ENCODE peak calls at places on chromosomes 12 and 14, in nine cellular contexts. One of them, this sample, is unnamed.

GRCh38 chr12:126480396-126480795 is 1415.2 kb downstream of the AACS start:
- DNase-seq in psoas muscle: no peak
- DNase-seq in stomach: no peak
- DNase-seq in transverse colon: no peak
- DNase-seq in right lobe of liver: no peak
- DNase-seq in HCT116: no peak
- DNase-seq in testis: no peak
- DNase-seq in Peyer's patch: no peak
- DNase-seq in kidney: no peak
- DNase-seq in this sample: no peak

GRCh38 chr12:76033116-76034001 is 1.8 kb upstream of the PHLDA1 start:
- DNase-seq in psoas muscle: no peak
- DNase-seq in stomach: no peak
- DNase-seq in transverse colon: no peak
- DNase-seq in right lobe of liver: no peak
- DNase-seq in HCT116: no peak
- DNase-seq in testis: no peak
- DNase-seq in Peyer's patch: no peak
- DNase-seq in kidney: no peak
- DNase-seq in this sample: no peak

GRCh38 chr12:115623764-115624334 is 653.6 kb downstream of the MED13L start:
- DNase-seq in psoas muscle: peak; percentile 67
- DNase-seq in stomach: no peak
- DNase-seq in transverse colon: no peak
- DNase-seq in right lobe of liver: no peak
- DNase-seq in HCT116: no peak
- DNase-seq in testis: no peak
- DNase-seq in Peyer's patch: no peak
- DNase-seq in kidney: peak; percentile 90
- DNase-seq in this sample: no peak

GRCh38 chr12:123748171-123748570 is 13.9 kb upstream of the DNAH10 start:
- DNase-seq in psoas muscle: no peak
- DNase-seq in stomach: no peak
- DNase-seq in transverse colon: no peak
- DNase-seq in right lobe of liver: no peak
- DNase-seq in HCT116: no peak
- DNase-seq in testis: no peak
- DNase-seq in Peyer's patch: no peak
- DNase-seq in kidney: no peak
- DNase-seq in this sample: no peak

GRCh38 chr12:79452906-79453305 is 237.9 kb downstream of the PAWR start:
- DNase-seq in psoas muscle: no peak
- DNase-seq in stomach: no peak
- DNase-seq in transverse colon: no peak
- DNase-seq in right lobe of liver: no peak
- DNase-seq in HCT116: no peak
- DNase-seq in testis: no peak
- DNase-seq in Peyer's patch: no peak
- DNase-seq in kidney: no peak
- DNase-seq in this sample: no peak

GRCh38 chr14:95876769-95877490 is at the start of gene TUNAR:
- DNase-seq in psoas muscle: no peak
- DNase-seq in stomach: no peak
- DNase-seq in transverse colon: no peak
- DNase-seq in right lobe of liver: no peak
- DNase-seq in HCT116: no peak
- DNase-seq in testis: peak; percentile 54
- DNase-seq in Peyer's patch: no peak
- DNase-seq in kidney: no peak
- DNase-seq in this sample: no peak

GRCh38 chr12:114257687-114258086 is 148.3 kb downstream of the TBX5 start:
- DNase-seq in psoas muscle: no peak
- DNase-seq in stomach: no peak
- DNase-seq in transverse colon: no peak
- DNase-seq in right lobe of liver: no peak
- DNase-seq in HCT116: no peak
- DNase-seq in testis: no peak
- DNase-seq in Peyer's patch: no peak
- DNase-seq in kidney: no peak
- DNase-seq in this sample: no peak

GRCh38 chr12:48451372-48451771 is 21.0 kb upstream of the ANP32D start:
- DNase-seq in psoas muscle: no peak
- DNase-seq in stomach: no peak
- DNase-seq in transverse colon: no peak
- DNase-seq in right lobe of liver: no peak
- DNase-seq in HCT116: no peak
- DNase-seq in testis: no peak
- DNase-seq in Peyer's patch: no peak
- DNase-seq in kidney: no peak
- DNase-seq in this sample: no peak

GRCh38 chr12:29241821-29242591 is 92.9 kb downstream of the FAR2 start:
- DNase-seq in psoas muscle: no peak
- DNase-seq in stomach: peak; percentile 45
- DNase-seq in transverse colon: peak; percentile 37
- DNase-seq in right lobe of liver: no peak
- DNase-seq in HCT116: peak; percentile 49
- DNase-seq in testis: no peak
- DNase-seq in Peyer's patch: no peak
- DNase-seq in kidney: no peak
- DNase-seq in this sample: peak; percentile 51

GRCh38 chr14:91866511-91867295 is 633 bp downstream of the TC2N start:
- DNase-seq in psoas muscle: no peak
- DNase-seq in stomach: no peak
- DNase-seq in transverse colon: no peak
- DNase-seq in right lobe of liver: no peak
- DNase-seq in HCT116: no peak
- DNase-seq in testis: no peak
- DNase-seq in Peyer's patch: no peak
- DNase-seq in kidney: no peak
- DNase-seq in this sample: no peak

GRCh38 chr12:25784669-25785068 is 173.8 kb upstream of the RASSF8 start:
- DNase-seq in psoas muscle: no peak
- DNase-seq in stomach: no peak
- DNase-seq in transverse colon: no peak
- DNase-seq in right lobe of liver: no peak
- DNase-seq in HCT116: no peak
- DNase-seq in testis: no peak
- DNase-seq in Peyer's patch: no peak
- DNase-seq in kidney: no peak
- DNase-seq in this sample: no peak
- H3K27ac ChIP-seq in psoas muscle: no peak overlapping the region
- H3K27ac ChIP-seq in stomach: no peak overlapping the region
- H3K27ac ChIP-seq in transverse colon: no peak overlapping the region
- H3K27ac ChIP-seq in right lobe of liver: no peak overlapping the region
- H3K27ac ChIP-seq in HCT116: no peak overlapping the region
- H3K27ac ChIP-seq in testis: no peak overlapping the region
- H3K27ac ChIP-seq in Peyer's patch: no peak overlapping the region
- H3K27ac ChIP-seq in kidney: no peak overlapping the region
- H3K27ac ChIP-seq in this sample: no peak overlapping the region

GRCh38 chr12:89948266-89949175 is 239.9 kb upstream of the ATP2B1 start:
- DNase-seq in psoas muscle: no peak
- DNase-seq in stomach: no peak
- DNase-seq in transverse colon: no peak
- DNase-seq in right lobe of liver: no peak
- DNase-seq in HCT116: no peak
- DNase-seq in testis: no peak
- DNase-seq in Peyer's patch: no peak
- DNase-seq in kidney: no peak
- DNase-seq in this sample: no peak

GRCh38 chr12:89949457-89950195 is 241.0 kb upstream of the ATP2B1 start:
- DNase-seq in psoas muscle: no peak
- DNase-seq in stomach: no peak
- DNase-seq in transverse colon: peak; percentile 45
- DNase-seq in right lobe of liver: no peak
- DNase-seq in HCT116: no peak
- DNase-seq in testis: no peak
- DNase-seq in Peyer's patch: peak; percentile 49
- DNase-seq in kidney: no peak
- DNase-seq in this sample: no peak

GRCh38 chr12:89946518-89946917 is 237.9 kb upstream of the ATP2B1 start:
- DNase-seq in psoas muscle: no peak
- DNase-seq in stomach: no peak
- DNase-seq in transverse colon: peak; percentile 30
- DNase-seq in right lobe of liver: no peak
- DNase-seq in HCT116: no peak
- DNase-seq in testis: no peak
- DNase-seq in Peyer's patch: no peak
- DNase-seq in kidney: no peak
- DNase-seq in this sample: no peak

GRCh38 chr12:89945123-89945522 is 236.5 kb upstream of the ATP2B1 start:
- DNase-seq in psoas muscle: no peak
- DNase-seq in stomach: no peak
- DNase-seq in transverse colon: no peak
- DNase-seq in right lobe of liver: no peak
- DNase-seq in HCT116: no peak
- DNase-seq in testis: no peak
- DNase-seq in Peyer's patch: no peak
- DNase-seq in kidney: no peak
- DNase-seq in this sample: no peak

GRCh38 chr12:89947437-89948265 is 239.0 kb upstream of the ATP2B1 start:
- DNase-seq in psoas muscle: no peak
- DNase-seq in stomach: no peak
- DNase-seq in transverse colon: no peak
- DNase-seq in right lobe of liver: no peak
- DNase-seq in HCT116: no peak
- DNase-seq in testis: no peak
- DNase-seq in Peyer's patch: no peak
- DNase-seq in kidney: no peak
- DNase-seq in this sample: no peak
- H3K4me3 ChIP-seq in psoas muscle: no peak overlapping the region
- H3K4me3 ChIP-seq in stomach: no peak overlapping the region
- H3K4me3 ChIP-seq in transverse colon: no peak overlapping the region
- H3K4me3 ChIP-seq in right lobe of liver: no peak overlapping the region
- H3K4me3 ChIP-seq in HCT116: no peak overlapping the region
- H3K4me3 ChIP-seq in testis: no peak overlapping the region
- H3K4me3 ChIP-seq in Peyer's patch: peak overlapping the region; percentile 30
- H3K4me3 ChIP-seq in kidney: no peak overlapping the region
- H3K4me3 ChIP-seq in this sample: no peak overlapping the region

GRCh38 chr12:99709619-99710018 is 62.1 kb downstream of the GARIN6 start:
- DNase-seq in psoas muscle: no peak
- DNase-seq in stomach: no peak
- DNase-seq in transverse colon: no peak
- DNase-seq in right lobe of liver: no peak
- DNase-seq in HCT116: no peak
- DNase-seq in testis: no peak
- DNase-seq in Peyer's patch: no peak
- DNase-seq in kidney: no peak
- DNase-seq in this sample: no peak
- H3K36me3 ChIP-seq in psoas muscle: no peaks in the 10 kb centered on the region
- H3K36me3 ChIP-seq in stomach: no peaks in the 10 kb centered on the region
- H3K36me3 ChIP-seq in transverse colon: no peaks in the 10 kb centered on the region
- H3K36me3 ChIP-seq in right lobe of liver: no peaks in the 10 kb centered on the region
- H3K36me3 ChIP-seq in HCT116: no peaks in the 10 kb centered on the region
- H3K36me3 ChIP-seq in testis: no peaks in the 10 kb centered on the region
- H3K36me3 ChIP-seq in Peyer's patch: no peaks in the 10 kb centered on the region
- H3K36me3 ChIP-seq in kidney: no peaks in the 10 kb centered on the region
- H3K36me3 ChIP-seq in this sample: no peaks in the 10 kb centered on the region

GRCh38 chr12:131852551-131853299 is 24.5 kb downstream of the MMP17 start:
- DNase-seq in psoas muscle: peak; percentile 28
- DNase-seq in stomach: no peak
- DNase-seq in transverse colon: no peak
- DNase-seq in right lobe of liver: no peak
- DNase-seq in HCT116: no peak
- DNase-seq in testis: no peak
- DNase-seq in Peyer's patch: peak; percentile 36
- DNase-seq in kidney: peak; percentile 51
- DNase-seq in this sample: no peak
- H3K27ac ChIP-seq in psoas muscle: no peak overlapping the region
- H3K27ac ChIP-seq in stomach: no peak overlapping the region
- H3K27ac ChIP-seq in transverse colon: no peak overlapping the region
- H3K27ac ChIP-seq in right lobe of liver: no peak overlapping the region
- H3K27ac ChIP-seq in HCT116: no peak overlapping the region
- H3K27ac ChIP-seq in testis: no peak overlapping the region
- H3K27ac ChIP-seq in Peyer's patch: no peak overlapping the region
- H3K27ac ChIP-seq in kidney: no peak overlapping the region
- H3K27ac ChIP-seq in this sample: no peak overlapping the region

DNA sequence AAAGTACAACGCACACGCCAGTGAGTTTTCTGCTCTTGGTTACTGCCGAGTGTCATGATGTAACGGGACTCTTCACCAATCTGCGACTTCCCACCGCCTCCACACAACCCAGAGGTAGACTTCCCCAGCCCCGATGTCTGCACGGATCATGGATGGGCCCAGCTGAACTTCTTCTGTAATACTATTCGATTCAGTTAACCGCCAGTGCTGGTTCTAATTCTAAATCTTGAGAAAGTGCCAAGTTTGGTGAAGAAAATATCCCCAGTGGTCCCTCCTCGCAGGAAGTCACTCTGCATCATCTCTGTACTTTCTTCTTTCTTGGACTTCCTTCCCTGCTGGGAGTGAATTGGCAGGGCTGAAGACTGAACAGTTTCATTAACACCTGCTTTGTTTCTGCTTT is 77.6 kb upstream of the SLC35F4 start:
- DNase-seq in psoas muscle: no peak
- DNase-seq in stomach: no peak
- DNase-seq in transverse colon: no peak
- DNase-seq in right lobe of liver: no peak
- DNase-seq in HCT116: no peak
- DNase-seq in testis: no peak
- DNase-seq in Peyer's patch: no peak
- DNase-seq in kidney: no peak
- DNase-seq in this sample: no peak
- H3K4me3 ChIP-seq in psoas muscle: no peak overlapping the region
- H3K4me3 ChIP-seq in stomach: no peak overlapping the region
- H3K4me3 ChIP-seq in transverse colon: no peak overlapping the region
- H3K4me3 ChIP-seq in right lobe of liver: no peak overlapping the region
- H3K4me3 ChIP-seq in HCT116: no peak overlapping the region
- H3K4me3 ChIP-seq in testis: no peak overlapping the region
- H3K4me3 ChIP-seq in Peyer's patch: no peak overlapping the region
- H3K4me3 ChIP-seq in kidney: no peak overlapping the region
- H3K4me3 ChIP-seq in this sample: no peak overlapping the region